ENCODE peak calls at places on chromosomes 4 and X, in five cellular contexts. K is K562, J is HepG2, M is HCT116, W is SK-N-SH. X is an unnamed sample.

GRCh38 chr4:22869235-22869634 is 176.5 kb downstream of the GBA3 start:
- DNase-seq in K (no peak), J (no peak), M (no peak), W (no peak), X (no peak)

GRCh38 chrX:44011505-44011904 is 38.3 kb upstream of the NDP start:
- DNase-seq in K (no peak), J (no peak), M (no peak), W (no peak), X (no peak)

GRCh38 chrX:133171962-133172708 is 46.0 kb downstream of the TFDP3 start:
- DNase-seq in K (no peak), J (no peak), M (peak; percentile 22), W (peak; percentile 24), X (peak; percentile 34)

GRCh38 chrX:38513087-38513742 is 48.1 kb upstream of the TSPAN7 start:
- DNase-seq in K (no peak), J (peak; percentile 0), M (no peak), W (no peak), X (no peak)

GRCh38 chrX:148723551-148723950 is 223.1 kb downstream of the AFF2 start:
- DNase-seq in K (no peak), J (no peak), M (no peak), W (no peak), X (no peak)

GRCh38 chr4:5162909-5163508 is 111.7 kb downstream of the STK32B start:
- DNase-seq in K (no peak), J (no peak), M (no peak), W (no peak), X (no peak)

GRCh38 chr4:10729366-10729765 is 44.8 kb upstream of the CLNK start:
- DNase-seq in K (no peak), J (no peak), M (no peak), W (no peak), X (no peak)

GRCh38 chrX:71282514-71283408 is 674 bp upstream of the NONO start:
- DNase-seq in K (no peak), J (peak; percentile 29), M (peak; percentile 4), W (peak; percentile 42), X (no peak)

GRCh38 chrX:135740683-135741149 is 27.3 kb downstream of the CT45A3 start:
- DNase-seq in K (peak; percentile 67), J (peak; percentile 5), M (peak; percentile 6), W (peak; percentile 46), X (no peak)

GRCh38 chr4:141849778-141850177 is 213.4 kb downstream of the IL15 start:
- DNase-seq in K (no peak), J (no peak), M (no peak), W (no peak), X (no peak)

GRCh38 chr4:30716158-30716557 is 4.0 kb upstream of the PCDH7 start:
- DNase-seq in K (no peak), J (peak; percentile 2), M (peak; percentile 72), W (peak; percentile 40), X (no peak)

GRCh38 chr4:10006236-10006603 is 15.1 kb downstream of the SLC2A9 start:
- DNase-seq in K (no peak), J (peak; percentile 86), M (no peak), W (no peak), X (peak; percentile 95)

GRCh38 chr4:15654556-15655222 is 468 bp downstream of the FBXL5 start:
- DNase-seq in K (no peak), J (peak; percentile 15), M (no peak), W (no peak), X (no peak)

GRCh38 chr4:3401436-3402171 is 40.2 kb upstream of the HGFAC start:
- DNase-seq in K (no peak), J (no peak), M (no peak), W (no peak), X (no peak)

GRCh38 chr4:78184584-78184983 is 127.5 kb downstream of the FRAS1 start:
- DNase-seq in K (no peak), J (no peak), M (no peak), W (no peak), X (no peak)

GRCh38 chrX:153450949-153451277 is 5.1 kb upstream of the TREX2 start:
- DNase-seq in K (no peak), J (no peak), M (no peak), W (no peak), X (no peak)

GRCh38 chrX:43862434-43862833 is 19.8 kb downstream of the MAOB start:
- DNase-seq in K (no peak), J (no peak), M (no peak), W (no peak), X (no peak)

GRCh38 chr4:531721-532565 is 32.9 kb downstream of the PIGG start:
- DNase-seq in K (no peak), J (no peak), M (no peak), W (no peak), X (no peak)

GRCh38 chr4:155787113-155787710 is 28.4 kb downstream of the GUCY1B1 start:
- DNase-seq in K (no peak), J (peak; percentile 28), M (peak; percentile 44), W (peak; percentile 65), X (no peak)
- TF ChIP-seq JUND in K (no peak), J (no peak), M (no peak), W (no peak), X (no peak)

DNA sequence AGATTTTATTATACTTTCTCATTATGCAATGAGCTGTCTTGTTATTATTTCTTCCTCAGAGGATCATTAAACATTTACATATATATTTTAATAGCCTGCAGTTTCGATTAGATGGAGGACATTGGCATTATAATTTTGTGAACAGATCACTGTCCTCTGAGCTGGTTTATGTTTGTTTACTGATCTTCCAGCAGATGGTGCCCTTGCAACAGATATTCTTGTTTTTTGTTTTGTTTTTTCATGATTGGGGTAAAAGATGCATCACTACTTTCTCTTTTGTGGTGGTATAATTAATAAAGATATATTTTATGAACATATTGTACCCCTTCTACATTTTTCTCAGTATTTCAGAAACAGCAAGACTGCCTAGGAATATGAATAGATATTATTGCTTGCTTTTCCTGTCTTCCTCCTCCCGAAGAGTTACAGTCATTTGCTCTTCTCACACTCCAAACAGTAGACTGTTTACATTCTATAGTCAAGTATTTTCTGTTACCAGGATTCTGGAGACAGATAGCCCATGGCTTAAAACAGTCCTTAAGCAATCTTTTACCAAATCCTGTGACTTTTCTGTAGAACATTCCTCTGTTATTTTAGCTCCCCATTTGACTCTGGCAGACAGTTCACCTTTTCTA is 905.2 kb downstream of the TRAM1L1 start:
- DNase-seq in K (no peak), J (no peak), M (peak; percentile 10), W (peak; percentile 24), X (no peak)
- TF ChIP-seq JUND in K (no peak), J (no peak), M (no peak), W (no peak), X (no peak)

DNA sequence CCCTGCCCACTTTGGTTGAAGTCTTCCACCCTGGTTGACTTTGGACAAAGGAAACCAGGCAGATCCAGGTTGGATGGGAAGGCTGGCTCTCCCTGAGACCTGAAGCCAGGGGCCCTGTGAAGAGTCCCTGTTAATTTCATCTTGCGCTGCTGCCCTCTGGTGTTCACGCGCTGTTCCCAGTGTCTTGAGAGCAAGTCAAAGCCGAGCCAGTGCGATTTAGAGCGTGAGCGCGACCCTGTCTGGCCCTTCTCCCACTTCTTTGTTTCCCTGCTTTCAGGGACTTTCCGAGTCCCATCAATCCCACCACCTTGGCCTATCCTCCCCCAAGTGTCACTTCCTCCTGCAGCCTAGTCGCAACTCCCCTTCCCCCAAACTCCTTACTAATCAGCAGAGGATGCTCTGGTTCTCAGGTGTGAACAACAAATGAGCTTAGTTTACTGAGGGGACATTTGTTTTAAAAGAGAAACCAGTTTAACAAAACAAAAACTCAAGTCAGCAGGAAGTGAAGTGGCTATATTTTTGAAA is 25.8 kb upstream of the CHRNA9 start:
- DNase-seq in K (peak; percentile 72), J (peak; percentile 64), M (peak; percentile 77), W (peak; percentile 70), X (peak; percentile 27)
- TF ChIP-seq JUND in K (no peak), J (no peak), M (no peak), W (no peak), X (no peak)

DNA sequence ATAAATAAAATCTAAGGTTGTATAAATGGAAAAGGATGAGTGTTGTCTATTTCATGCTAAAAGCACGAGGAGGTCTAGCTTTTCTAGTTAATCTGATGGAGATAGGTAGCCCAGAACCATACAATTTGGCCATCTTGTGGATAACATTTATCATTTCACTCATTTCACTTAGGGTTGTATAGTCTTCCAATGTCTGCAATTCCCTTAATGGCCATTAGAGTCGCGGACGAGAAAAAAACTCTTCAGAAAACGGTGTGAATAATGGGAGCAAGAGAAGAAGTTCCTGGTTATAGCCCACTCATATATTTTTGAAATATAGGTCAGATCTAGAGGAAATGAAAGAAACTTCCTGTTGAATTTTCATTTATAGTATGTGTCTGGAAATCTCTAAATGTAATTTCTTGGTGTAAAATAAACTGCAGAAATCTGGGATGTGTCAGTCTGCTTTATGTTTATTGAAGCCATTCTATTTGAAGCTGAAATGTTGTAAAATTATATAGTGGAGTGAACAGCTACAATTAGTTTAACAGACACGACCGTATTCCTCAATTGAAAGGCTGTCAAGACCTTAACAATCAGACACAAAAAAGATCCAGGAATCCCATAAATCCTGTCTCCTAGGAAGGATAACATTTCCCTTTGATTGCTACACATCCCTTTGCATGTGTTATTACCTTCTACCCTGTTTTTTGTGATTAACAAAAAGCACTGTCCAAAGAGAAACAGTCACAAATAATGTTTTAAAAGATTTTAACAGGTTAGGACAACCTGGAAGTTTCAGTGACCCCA is 47.7 kb upstream of the MGST2 start:
- DNase-seq in K (no peak), J (peak; percentile 28), M (peak; percentile 37), W (no peak), X (no peak)
- TF ChIP-seq JUND in K (no peak), J (no peak), M (no peak), W (no peak), X (no peak)

GRCh38 chr4:151195801-151196200 is 81.2 kb upstream of the PRSS48 start:
- DNase-seq in K (no peak), J (no peak), M (no peak), W (no peak), X (no peak)
- TF ChIP-seq JUND in K (no peak), J (no peak), M (no peak), W (no peak), X (no peak)

DNA sequence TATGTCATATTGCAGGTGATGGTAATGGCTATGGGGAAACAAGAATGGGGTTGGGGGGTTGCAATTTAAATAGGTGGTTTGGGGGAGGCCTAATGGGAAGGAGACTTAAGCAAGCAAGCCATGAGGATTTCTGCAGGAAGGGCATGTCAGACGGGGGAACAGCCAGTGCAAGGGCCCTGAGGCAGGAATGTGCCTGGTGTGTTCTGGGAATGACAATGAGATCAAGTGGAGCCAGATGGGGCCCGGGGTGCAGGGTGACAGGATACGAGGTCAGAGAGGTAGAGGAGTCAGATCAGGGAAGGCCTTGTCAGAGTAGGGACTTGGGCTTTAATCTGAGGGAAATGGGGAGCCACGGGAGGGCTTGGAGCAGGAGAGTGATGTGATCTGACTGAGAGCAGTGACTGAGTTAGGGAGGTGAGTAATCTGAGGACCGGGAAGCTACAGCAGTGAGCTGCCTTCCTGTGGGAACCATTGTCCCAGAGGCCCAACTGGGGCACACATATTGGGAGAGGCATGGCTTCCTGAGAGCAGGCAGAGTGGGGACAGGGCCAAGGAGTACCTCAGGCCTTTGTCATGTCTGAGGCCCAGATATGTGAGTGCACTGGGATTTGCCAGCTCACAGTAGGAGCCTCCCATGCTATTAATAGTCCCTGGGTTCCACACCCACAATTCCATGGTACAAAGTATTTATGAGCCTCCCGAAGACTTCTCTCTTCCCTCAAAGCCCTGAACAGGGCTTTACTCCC is 139.8 kb downstream of the BCOR start:
- DNase-seq in K (no peak), J (no peak), M (no peak), W (no peak), X (no peak)
- TF ChIP-seq JUND in K (no peak), J (no peak), M (no peak), W (no peak), X (no peak)

X was measured in T47D.